ENCODE peak calls at places on chromosomes 1 and 21, in ten cellular contexts. U is CD4-positive, alpha-beta T cell; Q is suprapubic skin; X is kidney; Y is IMR-90; J is hepatocyte; O is GM23248; F is stomach; D is psoas muscle; E is Panc1. K is an unnamed sample.

GRCh38 chr1:238176441-238176840 is 285.7 kb upstream of the ZP4 start:
- DNase-seq in U (no peak), Y (no peak), X (no peak), J (no peak), F (no peak), Q (no peak), O (no peak), D (no peak), E (no peak), K (no peak)

GRCh38 chr1:7177438-7178126 is 392.3 kb downstream of the CAMTA1 start:
- DNase-seq in U (no peak), X (no peak), D (no peak), Q (no peak), E (no peak), Y (no peak), F (no peak), J (no peak), O (no peak), K (no peak)

GRCh38 chr1:10085076-10085475 is 52.3 kb downstream of the UBE4B start:
- DNase-seq in Q (no peak), O (no peak), J (no peak), X (no peak), Y (no peak), D (no peak), E (no peak), F (no peak), U (no peak), K (no peak)

GRCh38 chr1:53328490-53329182 is 766 bp upstream of the LRP8 start:
- DNase-seq in E (no peak), D (no peak), U (peak; percentile 6), F (no peak), Y (no peak), O (no peak), J (no peak), Q (peak; percentile 51), X (peak; percentile 72), K (peak; percentile 67)

GRCh38 chr1:44377925-44378784 is 23.1 kb upstream of the ERI3 start:
- DNase-seq in Y (peak; percentile 52), U (peak; percentile 29), D (peak; percentile 28), F (peak; percentile 57), X (no peak), O (peak; percentile 76), E (no peak), J (peak; percentile 72), Q (no peak), K (no peak)

GRCh38 chr1:87968259-87968955 is 639.7 kb downstream of the LMO4 start:
- DNase-seq in U (no peak), F (no peak), X (no peak), D (peak; percentile 21), Q (no peak), J (peak; percentile 17), E (no peak), O (peak; percentile 80), Y (peak; percentile 69), K (peak; percentile 85)

GRCh38 chr1:27548858-27549719 is 54.9 kb downstream of the AHDC1 start:
- DNase-seq in U (no peak), D (no peak), Y (no peak), Q (no peak), J (no peak), F (no peak), X (no peak), E (no peak), O (no peak), K (no peak)

GRCh38 chr21:35491114-35491513 is 442.0 kb upstream of the RUNX1 start:
- DNase-seq in Y (peak; percentile 10), X (no peak), E (no peak), J (no peak), Q (no peak), U (no peak), D (no peak), O (no peak), F (no peak), K (no peak)

GRCh38 chr1:174049514-174049913 is 27.4 kb upstream of the RC3H1 start:
- DNase-seq in D (no peak), J (no peak), Y (no peak), O (no peak), F (no peak), E (no peak), X (no peak), Q (no peak), U (no peak), K (no peak)

GRCh38 chr21:15141236-15141970 is 76.6 kb upstream of the NRIP1 start:
- DNase-seq in X (peak; percentile 89), U (no peak), Y (no peak), D (no peak), O (no peak), F (peak; percentile 88), J (no peak), E (no peak), Q (no peak), K (no peak)

GRCh38 chr1:63454269-63454668 is 68.8 kb downstream of the ITGB3BP start:
- DNase-seq in E (no peak), U (no peak), Q (no peak), J (peak; percentile 21), X (no peak), D (no peak), Y (peak; percentile 43), F (no peak), O (peak; percentile 39), K (no peak)

GRCh38 chr1:1334835-1335234 is 3.8 kb downstream of the TAS1R3 start:
- DNase-seq in X (no peak), F (no peak), E (no peak), J (no peak), U (no peak), O (no peak), Y (no peak), D (no peak), Q (no peak), K (no peak)

GRCh38 chr1:5620997-5621396 is 371.2 kb downstream of the NPHP4 start:
- DNase-seq in U (no peak), O (peak; percentile 0), J (peak; percentile 77), Q (no peak), Y (no peak), X (no peak), F (no peak), D (no peak), E (no peak), K (no peak)

DNA sequence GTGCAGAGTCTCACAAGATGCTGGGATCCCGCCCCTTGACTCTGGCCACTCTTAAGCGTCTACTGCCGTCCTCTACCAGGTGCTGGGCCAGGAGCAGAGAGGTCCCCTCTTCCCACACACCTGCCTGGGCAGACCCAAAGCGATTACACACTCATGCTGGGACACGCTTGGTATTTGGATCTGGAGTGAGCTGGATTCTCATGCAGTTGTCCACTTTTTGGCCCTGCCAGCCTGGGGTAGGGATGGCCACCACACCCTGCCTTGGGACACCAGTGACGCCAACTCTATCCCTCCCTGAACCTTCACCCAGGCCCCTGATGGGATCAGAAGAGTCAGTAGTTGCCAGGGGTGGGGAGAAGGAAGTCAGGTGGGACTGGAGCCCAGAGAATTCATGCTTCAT is 28.6 kb downstream of the ITPKB start:
- DNase-seq in O (no peak), X (no peak), F (no peak), J (no peak), Y (no peak), Q (no peak), D (no peak), E (no peak), U (no peak), K (no peak)
- H3K27ac ChIP-seq in O (no peak overlapping the region), X (no peak overlapping the region), F (no peak overlapping the region), J (no peak overlapping the region), Y (no peak overlapping the region), Q (no peak overlapping the region), D (no peak overlapping the region), E (no peak overlapping the region), U (peak overlapping the region; percentile 75), K (no peak overlapping the region)

DNA sequence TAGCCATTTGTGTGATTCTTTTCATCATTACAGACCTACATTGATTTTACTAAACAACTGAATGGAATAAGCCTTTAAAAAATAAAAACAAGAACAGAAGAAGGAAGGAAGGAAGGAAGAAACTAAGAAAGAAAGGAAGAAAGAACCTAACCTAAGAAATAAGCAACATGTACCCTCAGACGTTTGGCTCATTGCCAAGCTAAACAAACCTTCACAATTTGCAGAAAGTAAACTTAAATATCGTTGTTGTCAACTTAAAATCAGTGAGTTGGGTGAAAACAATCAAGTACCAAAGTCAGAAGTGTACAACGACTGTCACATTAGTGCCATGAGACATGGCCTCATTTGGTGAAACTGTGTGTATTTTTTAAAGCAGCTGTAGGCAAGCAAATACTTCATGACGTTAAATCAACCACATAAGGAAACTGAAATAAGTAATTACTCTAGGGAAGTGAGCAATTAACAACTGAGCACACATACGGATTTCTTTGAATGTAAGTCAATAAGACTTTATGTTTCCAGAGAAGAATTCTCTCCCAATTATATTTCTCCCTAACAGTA is 313.1 kb upstream of the TMPRSS15 start:
- DNase-seq in Q (no peak), Y (no peak), U (no peak), F (no peak), D (no peak), E (no peak), O (no peak), J (no peak), X (no peak), K (no peak)
- H3K9me3 ChIP-seq in Q (peaks cover 2% of the 10 kb centered on the region), Y (peaks cover 6% of the 10 kb centered on the region), U (no peaks in the 10 kb centered on the region), F (peaks cover 5% of the 10 kb centered on the region), D (no peaks in the 10 kb centered on the region), E (no peaks in the 10 kb centered on the region), O (no peaks in the 10 kb centered on the region), J (no peaks in the 10 kb centered on the region), X (no peaks in the 10 kb centered on the region), K (peaks cover 2% of the 10 kb centered on the region)

GRCh38 chr1:206554201-206554600 is 46.9 kb downstream of the RASSF5 start:
- DNase-seq in J (no peak), O (no peak), Y (no peak), Q (no peak), F (no peak), D (no peak), X (no peak), U (no peak), E (no peak), K (no peak)

GRCh38 chr1:206556748-206557635 is 49.7 kb downstream of the RASSF5 start:
- DNase-seq in Y (peak; percentile 38), E (no peak), D (peak; percentile 81), U (peak; percentile 87), O (peak; percentile 71), J (peak; percentile 63), X (peak; percentile 94), F (peak; percentile 82), Q (peak; percentile 87), K (peak; percentile 93)

GRCh38 chr1:206556047-206556747 is 48.9 kb downstream of the RASSF5 start:
- DNase-seq in D (no peak), X (no peak), E (no peak), F (no peak), O (no peak), Y (no peak), J (no peak), U (no peak), Q (no peak), K (no peak)

GRCh38 chr1:206554833-206555472 is 47.6 kb downstream of the RASSF5 start:
- DNase-seq in J (no peak), F (no peak), O (no peak), Y (no peak), X (no peak), Q (no peak), U (no peak), E (no peak), D (no peak), K (no peak)

GRCh38 chr1:206555473-206555935 is 48.2 kb downstream of the RASSF5 start:
- DNase-seq in O (peak; percentile 46), F (no peak), X (peak; percentile 83), U (no peak), D (peak; percentile 35), Y (no peak), E (no peak), J (peak; percentile 27), Q (no peak), K (peak; percentile 63)
- H3K27ac ChIP-seq in O (no peak overlapping the region), F (no peak overlapping the region), X (no peak overlapping the region), U (peak overlapping the region; percentile 99), D (no peak overlapping the region), Y (no peak overlapping the region), E (no peak overlapping the region), J (no peak overlapping the region), Q (peak overlapping the region; percentile 21), K (no peak overlapping the region)

GRCh38 chr1:20423169-20423795 is 62.7 kb downstream of the CAMK2N1 start:
- DNase-seq in U (no peak), F (no peak), O (peak; percentile 27), Q (no peak), J (no peak), E (no peak), X (no peak), Y (no peak), D (no peak), K (no peak)
- H3K9me3 ChIP-seq in U (peaks cover 18% of the 10 kb centered on the region), F (peaks cover 39% of the 10 kb centered on the region), O (peaks cover 15% of the 10 kb centered on the region), Q (peaks cover 12% of the 10 kb centered on the region), J (no peaks in the 10 kb centered on the region), E (peaks cover 17% of the 10 kb centered on the region), X (no peaks in the 10 kb centered on the region), Y (peaks cover 11% of the 10 kb centered on the region), D (peaks cover 9% of the 10 kb centered on the region), K (peaks cover 8% of the 10 kb centered on the region)

K was measured in aorta.